ENCODE peak calls at places on chromosomes 7 and 10, in four cellular contexts. One of them, this sample, is unnamed.

GRCh38 chr10:60917331-60918280 is 26.4 kb downstream of the RHOBTB1 start:
- DNase-seq in GM12865: no peak
- DNase-seq in H9: no peak
- DNase-seq in left ventricle myocardium inferior: no peak
- DNase-seq in this sample: no peak

GRCh38 chr7:55073051-55073511 is 54.3 kb downstream of the EGFR start:
- DNase-seq in GM12865: peak; percentile 88
- DNase-seq in H9: no peak
- DNase-seq in left ventricle myocardium inferior: no peak
- DNase-seq in this sample: peak; percentile 3

GRCh38 chr7:100812729-100813128 is 14.6 kb downstream of the EPHB4 start:
- DNase-seq in H9: no peak
- DNase-seq in left ventricle myocardium inferior: no peak
- DNase-seq in GM12865: no peak
- DNase-seq in this sample: no peak

GRCh38 chr10:103932996-103933395 is 15.0 kb upstream of the STN1 start:
- DNase-seq in H9: no peak
- DNase-seq in left ventricle myocardium inferior: no peak
- DNase-seq in GM12865: no peak
- DNase-seq in this sample: no peak

GRCh38 chr10:49001402-49001801 is 61.8 kb upstream of the LRRC18 start:
- DNase-seq in GM12865: no peak
- DNase-seq in H9: peak; percentile 76
- DNase-seq in left ventricle myocardium inferior: no peak
- DNase-seq in this sample: no peak

GRCh38 chr7:16933296-16934248 is 51.8 kb upstream of the AGR3 start:
- DNase-seq in H9: no peak
- DNase-seq in GM12865: peak; percentile 10
- DNase-seq in left ventricle myocardium inferior: no peak
- DNase-seq in this sample: no peak

GRCh38 chr7:52749880-52750279 is 285.6 kb upstream of the POM121L12 start:
- DNase-seq in GM12865: no peak
- DNase-seq in H9: peak; percentile 53
- DNase-seq in left ventricle myocardium inferior: no peak
- DNase-seq in this sample: no peak

GRCh38 chr10:22597142-22597541 is 117.2 kb downstream of the PIP4K2A start:
- DNase-seq in H9: no peak
- DNase-seq in left ventricle myocardium inferior: no peak
- DNase-seq in GM12865: peak; percentile 83
- DNase-seq in this sample: no peak

GRCh38 chr10:20935926-20936325 is 38.8 kb upstream of the NEBL start:
- DNase-seq in GM12865: no peak
- DNase-seq in left ventricle myocardium inferior: no peak
- DNase-seq in H9: no peak
- DNase-seq in this sample: no peak

GRCh38 chr10:103507235-103508191 is 14.0 kb downstream of the NEURL1 start:
- DNase-seq in left ventricle myocardium inferior: no peak
- DNase-seq in GM12865: no peak
- DNase-seq in H9: peak; percentile 33
- DNase-seq in this sample: peak; percentile 77

GRCh38 chr10:117217196-117217761 is 20.0 kb downstream of the KCNK18 start:
- DNase-seq in H9: peak; percentile 86
- DNase-seq in left ventricle myocardium inferior: no peak
- DNase-seq in GM12865: peak; percentile 34
- DNase-seq in this sample: no peak

GRCh38 chr10:30762620-30763019 is 133.1 kb upstream of the LYZL2 start:
- DNase-seq in GM12865: no peak
- DNase-seq in H9: no peak
- DNase-seq in left ventricle myocardium inferior: no peak
- DNase-seq in this sample: no peak

GRCh38 chr7:131897016-131897789 is 340.8 kb upstream of the PODXL start:
- DNase-seq in left ventricle myocardium inferior: no peak
- DNase-seq in H9: peak; percentile 54
- DNase-seq in GM12865: no peak
- DNase-seq in this sample: no peak

GRCh38 chr10:99681553-99681952 is 22.2 kb downstream of the ENTPD7 start:
- DNase-seq in H9: no peak
- DNase-seq in GM12865: no peak
- DNase-seq in left ventricle myocardium inferior: no peak
- DNase-seq in this sample: no peak

GRCh38 chr7:128934361-128935352 is 3.1 kb upstream of the IRF5 start:
- DNase-seq in GM12865: peak; percentile 93
- DNase-seq in left ventricle myocardium inferior: no peak
- DNase-seq in H9: no peak
- DNase-seq in this sample: no peak

GRCh38 chr10:64033710-64034109 is 512.5 kb downstream of the REEP3 start:
- DNase-seq in left ventricle myocardium inferior: no peak
- DNase-seq in GM12865: no peak
- DNase-seq in H9: no peak
- DNase-seq in this sample: no peak

GRCh38 chr7:152076324-152076821 is 50.9 kb downstream of the GALNT11 start:
- DNase-seq in H9: peak; percentile 67
- DNase-seq in GM12865: peak; percentile 11
- DNase-seq in left ventricle myocardium inferior: no peak
- DNase-seq in this sample: no peak
- TF ChIP-seq CTCF in H9: peak; percentile 76
- TF ChIP-seq CTCF in GM12865: peak; percentile 28
- TF ChIP-seq CTCF in left ventricle myocardium inferior: peak; percentile 43
- TF ChIP-seq CTCF in this sample: no peak

DNA sequence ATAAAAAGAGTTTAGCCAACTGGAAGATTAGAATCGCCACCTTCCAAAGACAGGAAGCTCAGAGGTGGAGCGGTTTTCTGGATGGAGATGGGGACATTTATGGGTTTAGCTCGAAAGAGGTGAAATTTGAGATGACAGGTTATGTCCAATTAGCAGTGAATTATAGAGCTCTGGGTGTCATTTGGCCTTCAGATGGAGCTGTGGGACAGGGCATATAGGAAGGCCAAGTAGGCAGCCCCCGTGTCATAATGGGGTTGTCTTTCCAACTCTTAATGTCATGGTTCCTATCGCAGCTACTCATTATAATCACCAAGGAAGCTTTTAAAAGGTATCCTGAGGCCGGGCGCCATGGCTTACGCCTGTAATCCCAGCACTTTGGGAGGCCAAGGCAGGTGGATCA is 21.0 kb upstream of the EEPD1 start:
- DNase-seq in GM12865: no peak
- DNase-seq in left ventricle myocardium inferior: no peak
- DNase-seq in H9: no peak
- DNase-seq in this sample: no peak
- TF ChIP-seq CTCF in GM12865: no peak
- TF ChIP-seq CTCF in left ventricle myocardium inferior: peak; percentile 11
- TF ChIP-seq CTCF in H9: peak; percentile 20
- TF ChIP-seq CTCF in this sample: no peak

GRCh38 chr7:44974549-44974948 is 4.3 kb downstream of the MYO1G start:
- DNase-seq in left ventricle myocardium inferior: no peak
- DNase-seq in GM12865: no peak
- DNase-seq in H9: no peak
- DNase-seq in this sample: no peak

GRCh38 chr7:44975331-44976039 is 3.3 kb downstream of the MYO1G start:
- DNase-seq in H9: no peak
- DNase-seq in GM12865: no peak
- DNase-seq in left ventricle myocardium inferior: no peak
- DNase-seq in this sample: no peak

GRCh38 chr7:44971991-44972441 is 6.8 kb downstream of the MYO1G start:
- DNase-seq in GM12865: no peak
- DNase-seq in left ventricle myocardium inferior: no peak
- DNase-seq in H9: no peak
- DNase-seq in this sample: no peak

GRCh38 chr7:44972562-44972961 is 6.3 kb downstream of the MYO1G start:
- DNase-seq in GM12865: no peak
- DNase-seq in left ventricle myocardium inferior: no peak
- DNase-seq in H9: no peak
- DNase-seq in this sample: no peak

DNA sequence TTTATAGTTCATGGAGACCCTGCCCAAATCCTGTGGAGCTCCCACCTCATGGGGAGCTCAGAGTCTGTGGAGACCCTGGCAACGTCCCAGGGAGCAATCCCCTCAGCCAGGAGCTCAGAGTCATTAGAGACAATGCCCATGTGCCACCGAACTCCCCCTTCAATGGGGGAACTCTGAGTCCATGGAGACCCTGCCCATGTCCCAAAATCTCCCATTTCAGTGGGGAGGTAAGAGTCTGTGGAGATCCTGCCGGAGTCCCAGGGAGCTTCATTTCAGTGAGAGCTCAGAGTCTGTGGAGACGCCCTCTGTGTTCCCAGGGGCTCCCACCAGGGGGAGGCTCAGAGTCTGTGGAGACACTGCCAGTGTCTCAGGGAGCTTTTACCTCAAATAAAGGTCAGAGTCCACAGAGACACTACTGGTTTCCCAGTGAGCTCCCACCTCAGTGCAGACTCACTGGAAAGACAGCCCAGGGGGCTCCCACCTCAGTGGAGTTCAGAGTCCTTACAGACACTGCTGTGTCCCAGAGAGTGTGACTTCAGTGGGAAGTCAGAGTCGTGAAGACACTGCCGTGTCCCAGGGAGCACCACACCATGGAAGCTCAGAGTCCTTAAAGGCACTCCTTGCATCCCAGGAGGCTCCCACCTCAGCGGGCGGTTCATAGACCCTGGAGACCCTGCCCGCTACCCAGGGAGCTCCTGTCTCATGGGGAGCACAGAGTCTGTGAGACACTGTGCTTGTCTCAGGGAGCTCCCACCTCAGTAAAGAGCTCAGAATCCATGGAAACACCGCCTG is 5.0 kb downstream of the MYO1G start:
- DNase-seq in H9: peak; percentile 53
- DNase-seq in left ventricle myocardium inferior: peak; percentile 55
- DNase-seq in GM12865: no peak
- DNase-seq in this sample: peak; percentile 88
- TF ChIP-seq CTCF in H9: peak; percentile 67
- TF ChIP-seq CTCF in left ventricle myocardium inferior: peak; percentile 78
- TF ChIP-seq CTCF in GM12865: peak; percentile 53
- TF ChIP-seq CTCF in this sample: no peak

GRCh38 chr7:99576251-99576650 is 17.8 kb downstream of the ZNF655 start:
- DNase-seq in left ventricle myocardium inferior: no peak
- DNase-seq in GM12865: no peak
- DNase-seq in H9: no peak
- DNase-seq in this sample: no peak

GRCh38 chr7:99579281-99579955 is 18.6 kb upstream of the TMEM225B start:
- DNase-seq in H9: no peak
- DNase-seq in GM12865: no peak
- DNase-seq in left ventricle myocardium inferior: no peak
- DNase-seq in this sample: no peak

DNA sequence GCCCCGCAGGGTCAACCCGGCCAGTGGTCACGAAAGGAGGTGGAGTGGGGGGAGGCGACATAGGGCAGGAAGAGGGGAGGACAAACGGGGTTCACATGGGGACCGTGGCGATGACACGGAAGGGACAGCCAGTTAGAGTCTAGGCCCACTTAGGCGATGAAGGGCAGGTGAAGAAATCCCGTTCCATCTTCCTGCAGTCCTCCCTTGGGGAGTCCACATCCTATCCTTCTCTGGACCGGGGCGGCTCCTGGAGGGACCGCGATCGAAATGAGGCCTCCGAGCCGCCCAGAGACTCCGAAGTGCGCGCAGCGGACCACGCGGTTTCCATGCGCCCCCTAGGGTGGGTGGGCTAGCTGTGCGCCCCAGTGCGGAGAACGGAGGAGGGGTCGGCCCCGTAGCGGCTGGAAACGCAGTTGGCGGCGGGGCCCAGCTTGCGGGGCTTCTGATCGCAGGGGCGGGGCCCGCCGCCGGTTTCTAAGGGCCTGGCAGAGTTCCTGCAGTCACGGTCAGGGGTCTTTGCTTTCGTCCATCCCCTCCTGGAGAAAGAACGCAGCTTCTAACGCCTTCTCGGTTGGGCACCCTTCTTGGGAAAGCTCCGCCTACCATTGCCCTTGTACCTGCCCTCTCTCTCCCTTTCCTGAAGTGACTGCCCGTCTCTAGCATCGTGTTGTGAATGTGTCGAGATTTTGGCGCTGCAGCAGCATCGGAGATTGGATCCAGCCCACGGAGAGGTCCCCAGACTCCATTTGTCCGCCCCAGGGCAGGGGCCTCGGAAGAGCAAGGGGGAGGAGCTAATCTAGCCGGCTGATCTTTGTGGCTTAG is 17.9 kb upstream of the TMEM225B start:
- DNase-seq in GM12865: peak; percentile 23
- DNase-seq in H9: peak; percentile 83
- DNase-seq in left ventricle myocardium inferior: peak; percentile 27
- DNase-seq in this sample: no peak
- TF ChIP-seq CTCF in GM12865: peak; percentile 28
- TF ChIP-seq CTCF in H9: peak; percentile 75
- TF ChIP-seq CTCF in left ventricle myocardium inferior: peak; percentile 53
- TF ChIP-seq CTCF in this sample: no peak

DNA sequence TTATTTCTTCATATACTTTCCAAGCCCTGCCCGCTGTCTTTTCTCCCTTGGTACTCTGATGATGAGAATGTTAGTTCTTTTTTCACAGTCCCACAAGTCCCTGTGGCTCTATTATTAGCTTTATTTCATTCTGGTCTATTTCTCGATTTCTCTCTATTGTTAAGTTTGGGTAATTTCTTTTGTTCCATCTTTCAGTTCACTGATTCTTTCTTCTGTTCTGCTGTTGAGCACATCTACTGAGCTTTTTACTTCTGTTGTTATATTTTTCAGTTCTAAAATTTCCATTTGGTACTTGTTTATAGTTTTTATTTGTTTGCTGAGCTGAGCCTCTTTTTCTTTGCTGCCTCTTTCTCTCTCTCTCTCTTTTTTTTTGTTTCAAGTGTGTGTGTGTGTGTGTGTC is 102.9 kb downstream of the CCNY start:
- DNase-seq in GM12865: no peak
- DNase-seq in H9: no peak
- DNase-seq in left ventricle myocardium inferior: no peak
- DNase-seq in this sample: no peak
- TF ChIP-seq CTCF in GM12865: no peak
- TF ChIP-seq CTCF in H9: no peak
- TF ChIP-seq CTCF in left ventricle myocardium inferior: no peak
- TF ChIP-seq CTCF in this sample: no peak

GRCh38 chr10:209357-209756 is 74.1 kb downstream of the ZMYND11 start:
- DNase-seq in H9: no peak
- DNase-seq in GM12865: no peak
- DNase-seq in left ventricle myocardium inferior: no peak
- DNase-seq in this sample: no peak
- TF ChIP-seq CTCF in H9: peak; percentile 57
- TF ChIP-seq CTCF in GM12865: no peak
- TF ChIP-seq CTCF in left ventricle myocardium inferior: no peak
- TF ChIP-seq CTCF in this sample: no peak